ENCODE peak calls at places on chromosomes 3 and 15, in six cellular contexts. M, G, N, W, P and A are unnamed samples.

GRCh38 chr15:60318236-60318867 is 79.4 kb downstream of the ANXA2 start:
- DNase-seq in M (no peak), N (no peak), P (no peak), W (no peak), G (no peak), A (no peak)

GRCh38 chr3:147497301-147497700 is 88.1 kb downstream of the ZIC1 start:
- DNase-seq in W (no peak), N (no peak), G (no peak), P (no peak), M (no peak), A (no peak)

GRCh38 chr15:40388941-40389823 is 6.7 kb downstream of the KNSTRN start:
- DNase-seq in G (no peak), N (no peak), P (no peak), M (no peak), W (peak), A (no peak)

GRCh38 chr15:86915811-86916331 is 836.2 kb downstream of the AGBL1 start:
- DNase-seq in N (peak), P (no peak), G (no peak), M (peak), W (peak), A (no peak)

GRCh38 chr15:100438570-100438969 is 90.2 kb downstream of the CERS3 start:
- DNase-seq in N (peak), P (peak), G (no peak), W (no peak), M (no peak), A (no peak)

GRCh38 chr15:64379216-64379960 is 1.9 kb downstream of the PCLAF start:
- DNase-seq in W (no peak), M (no peak), G (no peak), P (no peak), N (no peak), A (no peak)

GRCh38 chr3:64342940-64343691 is 117.8 kb upstream of the PRICKLE2 start:
- DNase-seq in N (peak), M (no peak), G (no peak), P (no peak), W (peak), A (no peak)

GRCh38 chr15:79474252-79474651 is 42.1 kb downstream of the MINAR1 start:
- DNase-seq in P (no peak), M (no peak), N (no peak), W (no peak), G (no peak), A (no peak)

GRCh38 chr3:25899352-25900101 is 109.6 kb downstream of the OXSM start:
- DNase-seq in M (no peak), N (no peak), G (no peak), W (no peak), P (no peak), A (no peak)

GRCh38 chr3:139559541-139559940 is 20.0 kb upstream of the RBP1 start:
- DNase-seq in M (no peak), G (no peak), W (no peak), P (no peak), N (no peak), A (no peak)

GRCh38 chr3:29354894-29355293 is 74.0 kb downstream of the RBMS3 start:
- DNase-seq in W (no peak), G (no peak), M (no peak), N (no peak), P (no peak), A (no peak)

GRCh38 chr3:46463120-46463867 is 1.4 kb downstream of the LTF start:
- DNase-seq in W (no peak), G (no peak), N (no peak), P (no peak), M (no peak), A (no peak)

GRCh38 chr3:132641837-132642538 is 17.6 kb downstream of the ACAD11 start:
- DNase-seq in W (peak), M (peak), P (no peak), N (peak), G (peak), A (no peak)

GRCh38 chr3:137259089-137259488 is 301.3 kb downstream of the IL20RB start:
- DNase-seq in G (no peak), W (no peak), N (no peak), M (no peak), P (no peak), A (no peak)

GRCh38 chr15:27324871-27325270 is 353.9 kb downstream of the GABRG3 start:
- DNase-seq in W (no peak), N (no peak), P (no peak), M (no peak), G (no peak), A (no peak)

GRCh38 chr3:150232992-150233451 is 175.1 kb upstream of the TSC22D2 start:
- DNase-seq in M (no peak), W (no peak), N (no peak), G (no peak), P (no peak), A (no peak)

GRCh38 chr15:83248151-83248851 is 36.2 kb downstream of the BNC1 start:
- DNase-seq in W (peak), N (peak), G (peak), P (peak), M (peak), A (peak)

GRCh38 chr3:9881440-9881839 is 1.4 kb upstream of the CIDEC start:
- DNase-seq in P (no peak), W (no peak), M (no peak), G (no peak), N (no peak), A (no peak)
- TF ChIP-seq REST in P (no peak), W (no peak), M (no peak), G (no peak), N (no peak), A (no peak)

DNA sequence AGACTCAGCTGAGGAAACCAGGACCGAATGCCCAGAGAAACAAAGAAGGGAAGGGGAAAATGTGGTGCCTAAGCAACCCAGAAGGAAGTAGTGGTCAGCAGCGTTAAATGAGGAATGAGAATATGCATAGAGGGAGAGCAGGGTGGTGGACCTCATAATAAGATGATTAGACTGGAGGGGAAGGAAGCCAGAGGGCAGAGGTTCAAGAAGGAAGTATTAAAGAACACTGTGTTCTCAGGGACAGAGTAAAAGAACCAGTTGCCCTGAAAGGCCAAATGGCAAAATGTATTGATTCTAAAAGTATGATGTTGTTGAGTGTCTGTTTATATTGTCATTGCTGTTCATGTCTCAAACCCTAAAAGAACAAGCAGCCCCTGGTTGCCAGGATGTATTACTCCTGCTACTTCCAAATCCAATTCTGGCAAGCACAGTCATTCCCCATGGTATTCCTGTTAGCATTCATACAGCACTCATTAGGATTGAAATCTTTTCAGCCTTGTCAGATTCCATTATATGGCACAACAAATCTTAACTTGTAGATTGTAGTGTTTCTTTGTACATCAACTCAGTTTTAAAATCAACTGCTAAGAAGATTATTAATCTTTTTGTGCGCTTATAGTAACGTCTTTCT is 23.4 kb downstream of the P2RY1 start:
- DNase-seq in G (no peak), N (no peak), P (no peak), M (no peak), W (no peak), A (no peak)
- TF ChIP-seq SIN3A in G (no peak), N (no peak), P (no peak), M (no peak), W (no peak), A (no peak)

GRCh38 chr15:34359416-34359815 is 7.6 kb downstream of the LPCAT4 start:
- DNase-seq in N (no peak), M (no peak), W (no peak), G (no peak), P (no peak), A (no peak)

GRCh38 chr15:34357653-34358052 is 9.3 kb downstream of the LPCAT4 start:
- DNase-seq in G (no peak), W (no peak), N (no peak), M (peak), P (no peak), A (no peak)

GRCh38 chr15:34360298-34360697 is 6.7 kb downstream of the LPCAT4 start:
- DNase-seq in M (no peak), W (no peak), P (no peak), N (no peak), G (peak), A (no peak)

GRCh38 chr15:34358367-34358766 is 8.6 kb downstream of the LPCAT4 start:
- DNase-seq in N (peak), G (no peak), W (no peak), M (peak), P (no peak), A (no peak)

GRCh38 chr15:34358948-34359347 is 8.0 kb downstream of the LPCAT4 start:
- DNase-seq in W (no peak), G (no peak), M (no peak), P (no peak), N (no peak), A (no peak)
- H3K27ac ChIP-seq in W (no peak), G (no peak), M (no peak), P (no peak), N (no peak), A (no peak)

GRCh38 chr3:187334904-187335303 is 33.3 kb upstream of the RTP4 start:
- DNase-seq in G (no peak), P (no peak), W (no peak), N (no peak), M (no peak), A (no peak)

GRCh38 chr3:187340572-187340971 is 27.6 kb upstream of the RTP4 start:
- DNase-seq in W (no peak), P (no peak), M (no peak), G (no peak), N (no peak), A (no peak)

GRCh38 chr3:187342255-187342654 is 25.9 kb upstream of the RTP4 start:
- DNase-seq in G (no peak), N (no peak), M (no peak), P (no peak), W (no peak), A (no peak)

DNA sequence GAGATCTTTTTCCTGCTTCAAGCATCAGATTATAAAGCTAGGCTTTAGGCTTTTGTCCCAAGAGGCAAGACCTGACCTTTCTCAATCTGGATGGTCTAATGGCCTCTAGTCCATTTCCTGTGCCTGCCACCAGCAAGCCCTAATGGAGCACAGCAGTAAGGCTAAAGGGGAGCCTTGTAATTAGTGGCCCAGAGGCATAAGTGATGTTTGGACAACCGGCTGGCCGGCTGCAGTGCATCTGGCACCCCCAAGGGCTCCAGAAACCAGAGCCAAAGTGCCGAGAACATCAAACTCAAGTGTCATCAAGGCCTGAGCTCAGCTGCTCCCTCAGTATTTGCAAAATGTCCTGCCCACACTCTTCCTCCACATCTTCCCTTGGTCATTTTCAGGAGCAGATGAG is 31.9 kb upstream of the RTP4 start:
- DNase-seq in M (no peak), N (no peak), G (no peak), P (no peak), W (no peak), A (no peak)
- TF ChIP-seq REST in M (no peak), N (no peak), G (no peak), P (no peak), W (no peak), A (no peak)

GRCh38 chr15:54387808-54388207 is 409.6 kb downstream of the UNC13C start:
- DNase-seq in G (no peak), P (no peak), N (no peak), M (no peak), W (no peak), A (no peak)
- TF ChIP-seq SIN3A in G (no peak), P (no peak), N (no peak), M (no peak), W (no peak), A (no peak)

DNA sequence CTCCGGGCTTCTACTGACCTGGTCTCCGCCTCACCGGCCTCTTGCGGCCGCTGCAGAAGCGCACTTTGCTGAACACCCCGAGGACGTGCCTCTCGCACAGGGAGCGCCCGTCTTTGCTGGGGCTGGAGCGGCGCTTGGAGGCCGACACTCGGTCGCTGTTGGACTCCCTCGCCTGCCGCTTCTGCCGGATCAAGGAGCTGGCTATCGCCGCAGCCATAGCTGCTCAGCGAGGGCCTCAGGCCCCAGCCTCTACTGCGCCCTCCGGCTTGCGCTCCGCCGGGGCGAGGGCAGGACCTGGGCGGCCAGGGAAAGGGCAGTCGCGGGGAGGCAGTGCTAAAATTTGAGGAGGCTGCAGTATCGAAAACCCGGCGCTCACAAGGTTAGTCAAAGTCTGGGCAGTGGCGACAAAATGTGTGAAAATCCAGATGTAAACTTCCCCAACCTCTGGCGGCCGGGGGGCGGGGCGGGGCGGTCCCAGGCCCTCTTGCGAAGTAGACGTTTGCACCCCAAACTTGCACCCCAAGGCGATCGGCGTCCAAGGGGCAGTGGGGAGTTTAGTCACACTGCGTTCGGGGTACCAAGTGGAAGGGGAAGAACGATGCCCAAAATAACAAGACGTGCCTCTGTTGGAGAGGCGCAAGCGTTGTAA is 319.2 kb downstream of the FGF12 start:
- DNase-seq in G (no peak), M (no peak), P (no peak), N (no peak), W (no peak), A (no peak)
- H3K27ac ChIP-seq in G (no peak), M (no peak), P (no peak), N (no peak), W (no peak), A (no peak)

DNA sequence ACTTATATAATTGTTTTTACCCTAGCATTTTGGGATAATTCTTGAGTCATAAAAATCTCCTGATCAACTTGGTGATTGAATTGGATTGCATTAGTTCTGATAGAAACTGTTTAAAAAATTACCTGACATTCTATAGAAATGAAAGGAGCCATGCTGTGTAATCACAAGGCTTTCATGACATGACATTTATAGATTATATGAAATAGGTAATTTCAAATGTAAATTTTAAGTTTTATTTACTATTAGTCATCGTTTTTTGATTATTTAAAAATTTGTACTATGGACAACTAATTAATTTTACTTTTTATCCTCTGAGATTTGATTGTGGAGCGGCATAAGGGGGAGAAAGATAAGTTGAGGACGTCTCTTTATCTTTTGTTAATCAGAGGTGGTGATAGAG is 12.3 kb upstream of the CHD2 start:
- DNase-seq in M (no peak), N (no peak), P (no peak), G (no peak), W (no peak), A (no peak)
- TF ChIP-seq REST in M (no peak), N (no peak), P (no peak), G (no peak), W (no peak), A (no peak)

GRCh38 chr3:175260145-175260794 is 401.1 kb downstream of the NAALADL2 start:
- DNase-seq in P (no peak), N (no peak), G (no peak), W (no peak), M (no peak), A (no peak)
- TF ChIP-seq SIN3A in P (no peak), N (no peak), G (no peak), W (no peak), M (no peak), A (no peak)

DNA sequence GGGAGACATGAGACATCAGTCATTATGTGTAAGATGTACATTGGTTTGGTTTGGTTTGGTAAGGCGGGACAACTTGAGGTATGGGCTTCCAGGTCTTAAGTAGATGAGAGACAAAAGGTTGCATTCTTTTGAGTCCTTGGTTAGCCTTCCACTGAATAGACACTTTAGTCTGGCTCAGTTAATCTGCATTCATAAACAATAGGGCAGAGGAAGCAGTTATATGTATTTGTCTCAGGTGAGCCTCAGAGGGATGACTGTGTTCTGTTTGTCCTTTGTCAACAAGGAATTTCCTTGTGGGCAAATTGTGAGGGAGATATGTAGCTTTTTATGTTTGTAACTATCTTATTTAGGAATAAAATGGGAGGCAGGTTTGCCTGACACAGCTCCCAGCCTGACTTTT is 50.4 kb downstream of the TCF12 start:
- DNase-seq in G (no peak), P (no peak), W (peak), M (no peak), N (no peak), A (no peak)
- H3K27ac ChIP-seq in G (no peak), P (no peak), W (peak), M (no peak), N (no peak), A (no peak)

DNA sequence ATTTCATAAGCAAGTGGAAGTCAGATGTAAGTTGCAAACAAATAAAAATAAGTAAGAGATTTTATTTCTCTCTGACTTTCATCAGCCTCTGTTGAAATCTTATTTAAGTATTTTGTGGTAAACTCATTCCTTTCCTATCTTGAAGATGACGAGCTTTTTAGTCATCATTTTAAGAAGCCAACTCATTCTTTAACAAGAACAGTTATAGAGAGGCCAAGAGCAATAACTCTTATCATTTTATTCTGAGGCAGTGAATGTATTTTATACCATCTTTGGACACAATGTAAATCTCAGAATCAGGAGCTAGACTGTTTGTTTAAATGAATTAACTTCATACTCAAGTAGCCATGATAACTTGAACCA is 147.5 kb upstream of the MBNL1 start:
- DNase-seq in G (no peak), M (no peak), P (no peak), W (no peak), N (no peak), A (peak)
- TF ChIP-seq REST in G (no peak), M (no peak), P (no peak), W (no peak), N (no peak), A (no peak)